ENCODE peak calls at places on chromosomes 11 and 22, in eight cellular contexts. P, L, C, N, G, Y, Z and X are unnamed samples.

GRCh38 chr11:2256293-2256913 is 14.0 kb downstream of the ASCL2 start:
- DNase-seq in P (no peak), L (no peak), C (no peak), N (no peak), G (no peak), Y (no peak), Z (no peak), X (no peak)

GRCh38 chr22:36660931-36661330 is 42.6 kb downstream of the CACNG2 start:
- DNase-seq in P (no peak), L (no peak), C (no peak), N (no peak), G (no peak), Y (no peak), Z (no peak), X (no peak)

GRCh38 chr11:129946965-129947364 is 51.6 kb upstream of the NFRKB start:
- DNase-seq in P (no peak), L (no peak), C (no peak), N (no peak), G (no peak), Y (no peak), Z (no peak), X (no peak)

GRCh38 chr22:26568207-26568706 is 21.7 kb downstream of the TPST2 start:
- DNase-seq in P (no peak), L (no peak), C (no peak), N (no peak), G (no peak), Y (no peak), Z (no peak), X (no peak)

GRCh38 chr22:25777870-25778269 is 35.9 kb downstream of the MYO18B start:
- DNase-seq in P (no peak), L (no peak), C (no peak), N (peak; percentile 47), G (no peak), Y (peak; percentile 18), Z (no peak), X (peak; percentile 61)

GRCh38 chr22:20117656-20118571 is 888 bp upstream of the TRMT2A start:
- DNase-seq in P (no peak), L (no peak), C (no peak), N (no peak), G (peak; percentile 43), Y (no peak), Z (peak; percentile 71), X (peak; percentile 64)

GRCh38 chr11:44133335-44133946 is 38.0 kb downstream of the EXT2 start:
- DNase-seq in P (no peak), L (peak; percentile 2), C (no peak), N (peak; percentile 23), G (peak; percentile 69), Y (no peak), Z (no peak), X (peak; percentile 55)

GRCh38 chr11:2527621-2528291 is 82.9 kb downstream of the KCNQ1 start:
- DNase-seq in P (peak; percentile 62), L (no peak), C (peak; percentile 5), N (no peak), G (no peak), Y (no peak), Z (peak; percentile 6), X (no peak)

GRCh38 chr11:95915051-95915450 is 8.9 kb downstream of the MTMR2 start:
- DNase-seq in P (no peak), L (no peak), C (no peak), N (no peak), G (no peak), Y (no peak), Z (no peak), X (no peak)

GRCh38 chr11:67384851-67385366 is 6.9 kb upstream of the RAD9A start:
- DNase-seq in P (no peak), L (no peak), C (no peak), N (no peak), G (no peak), Y (no peak), Z (no peak), X (no peak)

GRCh38 chr11:74322667-74323066 is 11.2 kb upstream of the P4HA3 start:
- DNase-seq in P (peak; percentile 89), L (no peak), C (peak; percentile 44), N (no peak), G (no peak), Y (no peak), Z (no peak), X (no peak)

GRCh38 chr22:45576273-45576625 is 73.6 kb downstream of the FBLN1 start:
- DNase-seq in P (no peak), L (no peak), C (no peak), N (no peak), G (no peak), Y (no peak), Z (no peak), X (no peak)

GRCh38 chr11:724063-724732 is 18.2 kb downstream of the EPS8L2 start:
- DNase-seq in P (no peak), L (no peak), C (no peak), N (no peak), G (no peak), Y (no peak), Z (no peak), X (peak; percentile 36)

GRCh38 chr11:74650498-74650897 is 58.1 kb downstream of the POLD3 start:
- DNase-seq in P (peak; percentile 77), L (no peak), C (no peak), N (no peak), G (no peak), Y (peak; percentile 22), Z (no peak), X (no peak)

GRCh38 chr11:27339940-27340339 is 23.1 kb downstream of the CCDC34 start:
- DNase-seq in P (no peak), L (no peak), C (no peak), N (no peak), G (peak; percentile 91), Y (no peak), Z (no peak), X (no peak)

GRCh38 chr22:20978419-20978818 is 3.7 kb upstream of the LZTR1 start:
- DNase-seq in P (no peak), L (no peak), C (no peak), N (no peak), G (no peak), Y (no peak), Z (no peak), X (no peak)

GRCh38 chr11:6746086-6746618 is 25.6 kb downstream of the OR2AG2 start:
- DNase-seq in P (no peak), L (peak; percentile 78), C (no peak), N (no peak), G (no peak), Y (no peak), Z (peak; percentile 26), X (no peak)

GRCh38 chr22:32208681-32209080 is 3.8 kb upstream of the RFPL2 start:
- DNase-seq in P (no peak), L (no peak), C (no peak), N (no peak), G (no peak), Y (no peak), Z (no peak), X (no peak)

GRCh38 chr11:122746050-122746478 is 90.5 kb downstream of the UBASH3B start:
- DNase-seq in P (no peak), L (no peak), C (no peak), N (no peak), G (no peak), Y (no peak), Z (peak; percentile 56), X (no peak)

GRCh38 chr11:123122341-123122740 is 60.4 kb upstream of the HSPA8 start:
- DNase-seq in P (peak; percentile 90), L (no peak), C (no peak), N (no peak), G (no peak), Y (no peak), Z (no peak), X (no peak)

GRCh38 chr11:116171271-116172140 is 601.3 kb downstream of the BUD13 start:
- DNase-seq in P (no peak), L (no peak), C (no peak), N (no peak), G (no peak), Y (no peak), Z (no peak), X (peak; percentile 13)

GRCh38 chr22:23862103-23862502 is 4.4 kb downstream of the SLC2A11 start:
- DNase-seq in P (no peak), L (peak; percentile 10), C (no peak), N (peak; percentile 52), G (peak; percentile 55), Y (peak; percentile 19), Z (no peak), X (peak; percentile 82)

GRCh38 chr11:2208691-2209369 is 37.2 kb upstream of the TH start:
- DNase-seq in P (peak; percentile 62), L (no peak), C (peak; percentile 9), N (no peak), G (no peak), Y (peak; percentile 49), Z (no peak), X (no peak)

GRCh38 chr11:116427903-116428637 is 344.7 kb downstream of the BUD13 start:
- DNase-seq in P (no peak), L (no peak), C (peak; percentile 39), N (no peak), G (peak; percentile 64), Y (peak; percentile 87), Z (no peak), X (peak; percentile 47)

GRCh38 chr22:29994941-29995340 is 85.3 kb upstream of the HORMAD2 start:
- DNase-seq in P (no peak), L (no peak), C (no peak), N (no peak), G (no peak), Y (no peak), Z (no peak), X (peak; percentile 36)

GRCh38 chr22:38823637-38824036 is 20.2 kb downstream of the NPTXR start:
- DNase-seq in P (peak; percentile 21), L (no peak), C (no peak), N (no peak), G (no peak), Y (no peak), Z (no peak), X (no peak)

GRCh38 chr22:41920271-41920976 is 5.5 kb upstream of the SHISA8 start:
- DNase-seq in P (no peak), L (no peak), C (no peak), N (no peak), G (no peak), Y (no peak), Z (no peak), X (no peak)

GRCh38 chr11:8828055-8828454 is 82.9 kb upstream of the AKIP1 start:
- DNase-seq in P (peak; percentile 24), L (no peak), C (no peak), N (no peak), G (no peak), Y (no peak), Z (no peak), X (no peak)

GRCh38 chr22:27748355-27749168 is 53.0 kb downstream of the MN1 start:
- DNase-seq in P (peak; percentile 69), L (no peak), C (no peak), N (no peak), G (no peak), Y (no peak), Z (no peak), X (no peak)

GRCh38 chr11:19079643-19080440 is 19.3 kb upstream of the MRGPRX2 start:
- DNase-seq in P (no peak), L (no peak), C (no peak), N (no peak), G (no peak), Y (no peak), Z (no peak), X (no peak)

GRCh38 chr22:29641052-29641780 is 37.8 kb downstream of the NF2 start:
- DNase-seq in P (peak; percentile 73), L (no peak), C (no peak), N (no peak), G (no peak), Y (no peak), Z (no peak), X (no peak)

GRCh38 chr11:48062649-48063048 is 82.3 kb downstream of the PTPRJ start:
- DNase-seq in P (no peak), L (no peak), C (no peak), N (no peak), G (no peak), Y (no peak), Z (no peak), X (no peak)

GRCh38 chr11:36149538-36150242 is 139.5 kb downstream of the COMMD9 start:
- DNase-seq in P (peak; percentile 82), L (peak; percentile 67), C (no peak), N (peak; percentile 98), G (peak; percentile 12), Y (no peak), Z (no peak), X (peak; percentile 60)

GRCh38 chr11:107014871-107015270 is 3.4 kb downstream of the GUCY1A2 start:
- DNase-seq in P (no peak), L (no peak), C (no peak), N (no peak), G (no peak), Y (no peak), Z (no peak), X (no peak)